ENCODE peak calls at places on chromosomes 11 and 22, in seven cellular contexts. A is B cell; I is stimulated activated CD4-positive, alpha-beta T cell treated with anti-CD3 and anti-CD28 coated beads, Interleukin-15, amount 100 ng/mL, for 48 hours; Y is activated CD4-positive, alpha-beta T cell treated with anti-CD3 and anti-CD28 coated beads, Interleukin-2, amount 10 ng/mL, durations not matched to agents 7 days and 5 days; R is NCI-H345; T is NCI-H1092; U is mesendoderm. X is an unnamed sample.

GRCh38 chr11:95831198-95831883 is 41.0 kb downstream of the CEP57 start:
- DNase-seq in A (no peak), I (no peak), Y (no peak), R (no peak), T (no peak), U (peak), X (peak)

GRCh38 chr22:47001288-47001687 is 238.8 kb downstream of the TBC1D22A start:
- DNase-seq in A (no peak), I (no peak), Y (no peak), R (no peak), T (no peak), U (no peak), X (no peak)

GRCh38 chr11:102155676-102156075 is 45.4 kb downstream of the YAP1 start:
- DNase-seq in A (no peak), I (no peak), Y (no peak), R (no peak), T (no peak), U (no peak), X (no peak)

GRCh38 chr11:33775832-33776231 is 1.5 kb upstream of the FBXO3 start:
- DNase-seq in A (no peak), I (no peak), Y (no peak), R (no peak), T (no peak), U (no peak), X (no peak)

GRCh38 chr11:84524422-84525051 is 1102.6 kb downstream of the DLG2 start:
- DNase-seq in A (peak), I (no peak), Y (no peak), R (peak), T (no peak), U (peak), X (no peak)

GRCh38 chr11:27926056-27926455 is 181.9 kb downstream of the KIF18A start:
- DNase-seq in A (no peak), I (no peak), Y (no peak), R (no peak), T (no peak), U (no peak), X (no peak)

GRCh38 chr11:68825603-68826002 is 16.1 kb downstream of the CPT1A start:
- DNase-seq in A (peak), I (no peak), Y (peak), R (no peak), T (no peak), U (peak), X (no peak)

GRCh38 chr11:11391169-11391568 is 38.1 kb upstream of the CSNK2A3 start:
- DNase-seq in A (no peak), I (no peak), Y (no peak), R (no peak), T (no peak), U (no peak), X (no peak)

GRCh38 chr22:37267128-37267587 is 15.2 kb upstream of the CYTH4 start:
- DNase-seq in A (peak), I (peak), Y (peak), R (no peak), T (peak), U (peak), X (no peak)

GRCh38 chr22:46592390-46592872 is 27.8 kb upstream of the GRAMD4 start:
- DNase-seq in A (peak), I (no peak), Y (peak), R (no peak), T (no peak), U (peak), X (peak)

GRCh38 chr11:8267831-8268529 is 4.3 kb upstream of the LMO1 start:
- DNase-seq in A (peak), I (no peak), Y (peak), R (peak), T (peak), U (no peak), X (no peak)

GRCh38 chr11:111185259-111185658 is 60.3 kb upstream of the POU2AF2 start:
- DNase-seq in A (no peak), I (no peak), Y (no peak), R (no peak), T (no peak), U (no peak), X (no peak)

GRCh38 chr22:39477542-39477941 is 20.7 kb downstream of the MGAT3 start:
- DNase-seq in A (no peak), I (no peak), Y (no peak), R (no peak), T (no peak), U (no peak), X (no peak)

X was measured in kidney epithelial cell.